ENCODE peak calls at places on chromosome 19, in four cellular contexts. S, Q, J and P are unnamed samples.

GRCh38 chr19:48029431-48029830 is 14.4 kb downstream of the CABP5 start:
- DNase-seq in Q (no peak), J (no peak), S (no peak), P (no peak)

GRCh38 chr19:21482863-21483276 is 22.5 kb upstream of the ZNF429 start:
- DNase-seq in S (no peak), J (no peak), Q (peak), P (peak)

GRCh38 chr19:56217039-56217949 is 15.2 kb downstream of the ZSCAN5C start:
- DNase-seq in Q (peak), S (no peak), J (peak), P (no peak)

GRCh38 chr19:49469828-49470614 is 4.0 kb upstream of the FLT3LG start:
- DNase-seq in S (no peak), Q (no peak), J (no peak), P (peak)

GRCh38 chr19:35555301-35556005 is 8.0 kb downstream of the ATP4A start:
- DNase-seq in Q (peak), J (no peak), S (no peak), P (no peak)

GRCh38 chr19:46081928-46082727 is 41.3 kb upstream of the IGFL4 start:
- DNase-seq in Q (peak), S (no peak), J (peak), P (no peak)

GRCh38 chr19:58361900-58362271 is 665 bp downstream of the ZNF497 start:
- DNase-seq in S (peak), Q (peak), J (no peak), P (no peak)

GRCh38 chr19:54631489-54631888 is 1.2 kb downstream of the LILRB1 start:
- DNase-seq in S (no peak), J (no peak), Q (no peak), P (no peak)

GRCh38 chr19:57682226-57682766 is 519 bp downstream of the ZNF551 start:
- DNase-seq in Q (no peak), S (no peak), J (no peak), P (no peak)

GRCh38 chr19:51123381-51124186 is 1.1 kb upstream of the SIGLEC9 start:
- DNase-seq in J (no peak), Q (no peak), S (no peak), P (no peak)

GRCh38 chr19:55647732-55648656 is at the start of gene CCDC106:
- DNase-seq in Q (peak), S (peak), J (no peak), P (peak)

GRCh38 chr19:18021121-18021755 is 13.3 kb downstream of the ARRDC2 start:
- DNase-seq in S (peak), J (peak), Q (no peak), P (peak)

GRCh38 chr19:18946918-18947317 is 5.9 kb upstream of the HOMER3 start:
- DNase-seq in J (no peak), S (no peak), Q (no peak), P (no peak)

GRCh38 chr19:34555447-34555846 is 73.9 kb downstream of the WTIP start:
- DNase-seq in S (no peak), Q (no peak), J (peak), P (no peak)
- TF ChIP-seq CTCF in S (peak), Q (peak), J (peak), P (no peak)

GRCh38 chr19:40309666-40310065 is 24.5 kb upstream of the AKT2 start:
- DNase-seq in J (no peak), S (no peak), Q (no peak), P (no peak)

GRCh38 chr19:40314646-40315045 is 29.5 kb upstream of the AKT2 start:
- DNase-seq in J (no peak), Q (no peak), S (no peak), P (no peak)

GRCh38 chr19:40315812-40316475 is 30.8 kb upstream of the AKT2 start:
- DNase-seq in Q (peak), S (no peak), J (no peak), P (no peak)

GRCh38 chr19:40313229-40313983 is 28.3 kb upstream of the AKT2 start:
- DNase-seq in J (no peak), S (no peak), Q (no peak), P (no peak)

DNA sequence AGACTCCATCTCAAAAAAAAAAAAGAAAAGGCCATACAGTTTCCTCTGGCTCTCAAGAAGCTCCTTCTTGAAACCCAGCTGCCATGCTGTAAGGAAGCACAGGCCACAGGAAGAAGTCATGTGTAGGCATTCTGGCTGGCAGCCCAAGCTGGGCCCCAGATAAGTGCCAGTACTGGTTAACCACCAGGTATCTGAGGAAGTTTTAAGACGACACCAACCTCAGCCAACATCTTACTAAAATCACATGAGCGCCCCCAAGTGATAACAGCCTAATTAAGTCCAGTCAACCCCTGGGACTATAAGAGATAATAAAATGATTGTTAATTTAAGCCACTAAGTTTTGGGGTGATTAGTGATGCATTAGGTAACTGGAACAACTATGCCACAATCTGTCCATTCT is 27.4 kb upstream of the AKT2 start:
- DNase-seq in Q (no peak), S (no peak), J (no peak), P (no peak)
- TF ChIP-seq CTCF in Q (no peak), S (no peak), J (no peak), P (no peak)

DNA sequence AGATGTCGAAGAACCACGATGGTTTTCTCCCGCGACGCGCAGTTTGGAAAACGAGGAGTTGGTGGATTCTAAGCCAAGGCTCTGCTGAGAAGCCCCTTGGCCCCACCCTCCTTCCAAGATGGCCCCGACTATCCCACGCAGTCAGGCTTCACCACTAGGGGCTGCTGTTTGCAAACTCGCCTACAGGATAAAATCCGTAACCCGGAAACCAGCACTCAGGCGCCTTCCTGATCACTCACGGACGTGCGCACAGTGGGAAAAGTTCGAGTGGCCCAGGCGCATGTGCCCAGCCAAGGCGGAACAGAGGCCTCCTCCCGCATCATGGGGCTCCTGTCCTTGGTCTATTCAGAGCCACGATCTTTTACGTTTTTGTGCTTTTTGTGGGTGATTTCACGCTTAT is 19.2 kb upstream of the UQCR11 start:
- DNase-seq in S (no peak), J (peak), Q (peak), P (peak)
- TF ChIP-seq CTCF in S (peak), J (peak), Q (peak), P (no peak)

GRCh38 chr19:8456064-8456463 is 11.3 kb downstream of the HNRNPM start:
- DNase-seq in S (no peak), J (no peak), Q (no peak), P (no peak)
- TF ChIP-seq CTCF in S (no peak), J (peak), Q (no peak), P (no peak)

GRCh38 chr19:14097532-14098151 is 7.1 kb upstream of the SAMD1 start:
- DNase-seq in J (no peak), Q (no peak), S (no peak), P (no peak)
- TF ChIP-seq CTCF in J (peak), Q (no peak), S (peak), P (no peak)

DNA sequence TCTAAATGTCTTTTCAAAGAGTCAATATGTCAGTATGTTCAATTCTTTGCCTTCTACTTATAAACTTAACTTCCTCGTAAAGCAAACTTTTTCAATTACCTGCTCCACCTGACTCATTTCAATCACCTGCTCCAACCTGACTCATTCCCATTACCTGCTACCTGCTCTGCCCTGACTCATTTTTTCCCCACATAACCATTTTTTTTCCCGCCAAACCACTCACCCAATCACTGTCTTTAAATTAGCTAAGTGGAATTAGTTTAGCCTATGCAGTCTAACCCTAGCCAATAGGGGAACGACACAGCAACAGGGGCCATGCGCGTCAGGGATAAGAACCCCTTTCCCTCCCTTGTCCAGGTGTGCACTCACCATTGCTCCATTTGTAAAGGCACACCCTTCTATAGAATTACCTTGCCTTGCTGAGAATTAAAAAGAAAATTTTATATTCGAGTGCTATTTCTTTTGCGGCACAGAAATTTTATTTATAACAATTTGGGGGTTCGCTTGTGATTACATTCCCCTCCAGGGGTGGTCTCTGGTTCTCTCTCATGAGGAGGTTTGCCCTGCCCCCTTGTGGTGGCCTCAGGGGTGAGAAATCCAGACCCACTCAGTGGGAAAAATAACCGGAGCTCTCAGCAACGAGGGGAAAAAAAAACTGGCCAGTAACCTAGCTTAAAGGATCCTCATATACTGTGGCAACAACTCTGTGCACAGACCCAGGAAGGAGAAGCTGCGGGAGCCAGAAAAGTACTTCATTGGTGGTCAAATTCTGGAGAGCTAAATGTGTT is 193.1 kb downstream of the ZNF486 start:
- DNase-seq in Q (peak), S (no peak), J (peak), P (no peak)
- TF ChIP-seq CTCF in Q (peak), S (peak), J (no peak), P (no peak)

GRCh38 chr19:44757735-44758505 is 9.4 kb downstream of the BCL3 start:
- DNase-seq in J (no peak), Q (peak), S (no peak), P (no peak)
- TF ChIP-seq CTCF in J (no peak), Q (no peak), S (no peak), P (no peak)

GRCh38 chr19:6963937-6964336 is 57.3 kb downstream of the MBD3L2B start:
- DNase-seq in Q (no peak), S (no peak), J (no peak), P (no peak)
- TF ChIP-seq CTCF in Q (peak), S (peak), J (peak), P (no peak)